ENCODE peak calls at places on chromosomes 4 and X, in six cellular contexts. G is amygdala; C is pons; N is stimulated activated naive CD8-positive, alpha-beta T cell treated with anti-CD3 and anti-CD28 coated beads, Interleukin-15, Interleukin-2, amounts not matched to agents 100 U/mL and 50 U/mL, for 24 hours; V is NCI-H460; U is body of pancreas. X is an unnamed sample.

GRCh38 chrX:618761-619450 is 11.7 kb upstream of the SHOX start:
- DNase-seq in C (no peak), N (no peak), V (no peak), U (no peak), G (no peak), X (no peak)

GRCh38 chr4:99507762-99508161 is 3.1 kb upstream of the C4orf17 start:
- DNase-seq in U (no peak), V (no peak), C (no peak), N (peak; percentile 7), G (no peak), X (no peak)

GRCh38 chrX:153474718-153475117 is 4.3 kb upstream of the HAUS7 start:
- DNase-seq in N (peak; percentile 31), V (peak; percentile 9), G (no peak), U (peak; percentile 69), C (no peak), X (peak; percentile 69)

GRCh38 chr4:150493846-150494245 is 88.1 kb upstream of the MAB21L2 start:
- DNase-seq in U (no peak), G (no peak), C (no peak), N (no peak), V (no peak), X (peak; percentile 16)

GRCh38 chr4:53378171-53378482 is 686 bp downstream of the FIP1L1 start:
- DNase-seq in N (no peak), V (no peak), C (no peak), G (no peak), U (no peak), X (no peak)

GRCh38 chrX:44314259-44314734 is 29.2 kb downstream of the EFHC2 start:
- DNase-seq in V (no peak), N (peak; percentile 10), U (no peak), G (no peak), C (peak; percentile 24), X (peak; percentile 13)

GRCh38 chrX:38138157-38138556 is 82.5 kb downstream of the SRPX start:
- DNase-seq in C (no peak), G (no peak), U (no peak), V (no peak), N (no peak), X (no peak)

GRCh38 chr4:40645576-40645975 is 15.9 kb upstream of the RBM47 start:
- DNase-seq in U (no peak), G (no peak), C (no peak), N (no peak), V (no peak), X (no peak)

GRCh38 chr4:74420863-74421262 is 24.1 kb upstream of the AREG start:
- DNase-seq in U (no peak), N (no peak), C (no peak), G (no peak), V (no peak), X (no peak)

GRCh38 chr4:146327859-146328258 is 113.5 kb downstream of the REELD1 start:
- DNase-seq in N (no peak), G (no peak), V (no peak), U (no peak), C (no peak), X (no peak)

GRCh38 chr4:77434299-77435092 is 171.1 kb upstream of the CXCL13 start:
- DNase-seq in N (no peak), U (peak; percentile 56), G (no peak), C (no peak), V (no peak), X (no peak)

GRCh38 chr4:147780137-147780777 is 48.4 kb downstream of the ARHGAP10 start:
- DNase-seq in C (no peak), V (no peak), N (no peak), U (no peak), G (no peak), X (no peak)

GRCh38 chr4:38759077-38759789 is 23.6 kb downstream of the TLR10 start:
- DNase-seq in C (peak; percentile 99), U (peak; percentile 47), G (peak; percentile 78), V (peak; percentile 41), N (peak; percentile 70), X (peak; percentile 70)